ENCODE peak calls at places on chromosomes 1 and 21, in nine cellular contexts. I, W, S, F, G, O, P, L and J are unnamed samples.

GRCh38 chr1:187038789-187039188 is 210.0 kb downstream of the PLA2G4A start:
- DNase-seq in I (no peak), W (peak), G (no peak), S (peak), F (no peak), P (no peak), L (peak), O (peak), J (peak)

GRCh38 chr1:151809625-151810556 is 4.7 kb upstream of the LINGO4 start:
- DNase-seq in L (no peak), I (peak), O (peak), P (no peak), W (no peak), S (no peak), F (no peak), G (no peak), J (no peak)

GRCh38 chr1:173205146-173206051 is 1.7 kb downstream of the TNFSF4 start:
- DNase-seq in S (no peak), G (no peak), L (peak), W (peak), F (peak), I (peak), O (peak), P (no peak), J (peak)

GRCh38 chr1:111454859-111455641 is 5.8 kb downstream of the ATP5PB start:
- DNase-seq in G (no peak), P (no peak), L (no peak), W (no peak), O (no peak), I (no peak), S (no peak), F (no peak), J (no peak)

GRCh38 chr1:70188522-70188921 is 16.9 kb downstream of the LRRC40 start:
- DNase-seq in S (no peak), F (no peak), I (no peak), O (no peak), P (no peak), L (no peak), G (no peak), W (no peak), J (no peak)

GRCh38 chr1:10561497-10561896 is 86.7 kb downstream of the PEX14 start:
- DNase-seq in P (no peak), W (no peak), S (no peak), G (no peak), I (no peak), O (peak), F (no peak), L (peak), J (peak)

GRCh38 chr1:154931940-154932487 is 4.5 kb downstream of the PMVK start:
- DNase-seq in L (no peak), G (no peak), O (no peak), F (peak), I (peak), S (no peak), P (no peak), W (peak), J (no peak)

GRCh38 chr1:16367258-16367967 is 371 bp downstream of the SZRD1 start:
- DNase-seq in W (peak), S (peak), P (peak), I (peak), O (peak), L (peak), G (peak), F (peak), J (peak)

GRCh38 chr1:153375511-153375910 is at the start of gene S100A12:
- DNase-seq in G (no peak), W (peak), P (no peak), I (peak), F (no peak), S (peak), O (peak), L (peak), J (peak)

GRCh38 chr21:45555557-45556301 is 13.5 kb upstream of the SLC19A1 start:
- DNase-seq in G (peak), W (peak), I (peak), L (peak), O (peak), F (peak), P (peak), S (peak), J (no peak)

GRCh38 chr1:61253059-61253735 is 170.8 kb downstream of the NFIA start:
- DNase-seq in O (peak), I (peak), S (no peak), W (peak), P (no peak), F (peak), G (peak), L (peak), J (peak)

GRCh38 chr1:111981871-111982270 is 7.6 kb downstream of the KCND3 start:
- DNase-seq in L (no peak), I (no peak), F (no peak), P (no peak), W (no peak), G (no peak), S (no peak), O (no peak), J (no peak)

GRCh38 chr1:206477110-206477509 is 6.8 kb downstream of the IKBKE start:
- DNase-seq in F (no peak), O (no peak), S (no peak), I (no peak), L (no peak), G (no peak), W (no peak), P (no peak), J (no peak)

GRCh38 chr1:38716229-38716628 is 143.3 kb downstream of the RRAGC start:
- DNase-seq in G (no peak), L (no peak), S (no peak), I (no peak), F (no peak), P (no peak), W (no peak), O (no peak), J (no peak)

GRCh38 chr21:37196847-37197246 is 70.3 kb downstream of the VPS26C start:
- DNase-seq in F (no peak), S (no peak), P (no peak), I (no peak), L (no peak), O (no peak), G (no peak), W (no peak), J (no peak)

GRCh38 chr1:242019018-242019417 is 20.1 kb upstream of the MAP1LC3C start:
- DNase-seq in G (no peak), I (no peak), L (no peak), S (no peak), W (no peak), O (peak), F (no peak), P (no peak), J (no peak)

GRCh38 chr1:201741763-201742342 is 87.1 kb upstream of the IPO9 start:
- DNase-seq in O (no peak), F (no peak), L (no peak), G (no peak), I (no peak), S (no peak), W (no peak), P (no peak), J (no peak)

GRCh38 chr1:159879977-159880376 is 17.5 kb upstream of the VSIG8 start:
- DNase-seq in F (no peak), O (peak), S (peak), G (no peak), P (no peak), I (no peak), L (peak), W (no peak), J (peak)

GRCh38 chr1:78038491-78038939 is 7.3 kb upstream of the GIPC2 start:
- DNase-seq in O (peak), P (no peak), G (no peak), I (peak), L (peak), S (peak), W (no peak), F (no peak), J (peak)

GRCh38 chr1:37553598-37553926 is 531 bp downstream of the SNIP1 start:
- DNase-seq in I (no peak), G (no peak), L (no peak), F (no peak), S (no peak), O (no peak), W (no peak), P (no peak), J (no peak)

GRCh38 chr1:182392045-182393028 is 747 bp upstream of the GLUL start:
- DNase-seq in W (peak), O (peak), L (peak), I (peak), F (no peak), G (no peak), S (no peak), P (no peak), J (peak)

GRCh38 chr1:200139661-200140250 is 112.2 kb downstream of the NR5A2 start:
- DNase-seq in P (peak), S (peak), W (peak), F (peak), O (peak), G (peak), I (no peak), L (peak), J (peak)

GRCh38 chr1:91511386-91511785 is 10.7 kb downstream of the CDC7 start:
- DNase-seq in W (peak), O (peak), L (peak), I (no peak), F (peak), G (no peak), S (no peak), P (peak), J (peak)

GRCh38 chr21:37146320-37147225 is 73.5 kb downstream of the TTC3 start:
- DNase-seq in P (no peak), F (peak), W (no peak), L (peak), O (peak), G (peak), I (no peak), S (no peak), J (no peak)

GRCh38 chr21:36694041-36694515 is 4.8 kb upstream of the SIM2 start:
- DNase-seq in O (peak), W (no peak), G (no peak), P (no peak), S (no peak), F (no peak), I (no peak), L (no peak), J (no peak)

GRCh38 chr1:100721502-100722205 is 2.1 kb downstream of the VCAM1 start:
- DNase-seq in F (peak), O (peak), G (no peak), S (peak), W (peak), I (peak), P (no peak), L (peak), J (peak)

GRCh38 chr1:56168176-56168575 is 411.2 kb downstream of the PLPP3 start:
- DNase-seq in S (no peak), P (no peak), I (no peak), O (no peak), F (peak), G (no peak), L (no peak), W (no peak), J (no peak)

GRCh38 chr1:89310505-89310904 is 37.8 kb upstream of the GBP5 start:
- DNase-seq in G (no peak), P (no peak), F (no peak), I (no peak), S (no peak), O (no peak), W (no peak), L (peak), J (peak)

GRCh38 chr1:203911806-203912205 is 50.4 kb downstream of the SNRPE start:
- DNase-seq in L (peak), O (peak), G (no peak), F (no peak), W (no peak), I (no peak), P (no peak), S (no peak), J (peak)

GRCh38 chr1:186212574-186213224 is 162.4 kb downstream of the TPR start:
- DNase-seq in O (peak), W (peak), L (peak), F (peak), P (peak), S (peak), G (peak), I (peak), J (peak)

GRCh38 chr1:6358144-6358624 is 35.4 kb downstream of the ACOT7 start:
- DNase-seq in P (no peak), O (peak), F (no peak), I (no peak), S (no peak), L (peak), G (no peak), W (peak), J (no peak)

GRCh38 chr1:86062458-86062857 is 94.1 kb downstream of the COL24A1 start:
- DNase-seq in I (no peak), W (no peak), L (peak), P (no peak), S (no peak), G (no peak), F (no peak), O (no peak), J (peak)

GRCh38 chr1:73911849-73912248 is 286.1 kb downstream of the LRRIQ3 start:
- DNase-seq in G (no peak), I (no peak), F (no peak), S (no peak), W (no peak), L (no peak), O (no peak), P (no peak), J (no peak)

GRCh38 chr1:243799908-243800307 is 50.1 kb downstream of the AKT3 start:
- DNase-seq in W (no peak), L (peak), O (peak), F (no peak), I (no peak), G (no peak), S (no peak), P (no peak), J (no peak)

GRCh38 chr1:221429262-221429661 is 312.6 kb downstream of the DUSP10 start:
- DNase-seq in S (no peak), I (no peak), W (no peak), O (peak), L (peak), G (no peak), F (no peak), P (no peak), J (no peak)

GRCh38 chr21:34806423-34806822 is 137.6 kb downstream of the CLIC6 start:
- DNase-seq in P (no peak), F (no peak), L (no peak), I (no peak), S (no peak), O (no peak), G (no peak), W (no peak), J (no peak)

GRCh38 chr1:233261206-233261605 is 34.3 kb downstream of the PCNX2 start:
- DNase-seq in F (no peak), S (no peak), I (no peak), P (no peak), O (no peak), L (no peak), W (peak), G (no peak), J (no peak)

GRCh38 chr1:18091660-18092446 is 15.7 kb upstream of the IGSF21 start:
- DNase-seq in W (no peak), G (no peak), F (no peak), L (peak), S (no peak), O (peak), P (no peak), I (no peak), J (peak)

GRCh38 chr1:145892486-145893087 is 6.9 kb upstream of the ANKRD35 start:
- DNase-seq in S (peak), P (no peak), F (peak), O (peak), W (peak), L (peak), G (no peak), I (peak), J (peak)

GRCh38 chr1:27342391-27342777 is 562 bp downstream of the SYTL1 start:
- DNase-seq in G (no peak), F (no peak), S (no peak), P (peak), I (no peak), L (no peak), O (no peak), W (no peak), J (no peak)

GRCh38 chr1:58072450-58072849 is 474.1 kb downstream of the OMA1 start:
- DNase-seq in F (no peak), P (no peak), L (no peak), O (no peak), G (no peak), S (no peak), W (no peak), I (no peak), J (no peak)

GRCh38 chr1:58074702-58075578 is 471.6 kb downstream of the OMA1 start:
- DNase-seq in I (no peak), L (no peak), G (peak), S (no peak), W (peak), F (peak), P (no peak), O (no peak), J (no peak)

GRCh38 chr1:58076258-58076657 is 470.3 kb downstream of the OMA1 start:
- DNase-seq in G (no peak), W (no peak), S (no peak), L (no peak), O (no peak), P (no peak), F (no peak), I (no peak), J (no peak)
- H3K4me3 ChIP-seq in G (no peak), W (no peak), S (no peak), L (no peak), O (no peak), P (no peak), F (no peak), I (no peak), J (no peak)

DNA sequence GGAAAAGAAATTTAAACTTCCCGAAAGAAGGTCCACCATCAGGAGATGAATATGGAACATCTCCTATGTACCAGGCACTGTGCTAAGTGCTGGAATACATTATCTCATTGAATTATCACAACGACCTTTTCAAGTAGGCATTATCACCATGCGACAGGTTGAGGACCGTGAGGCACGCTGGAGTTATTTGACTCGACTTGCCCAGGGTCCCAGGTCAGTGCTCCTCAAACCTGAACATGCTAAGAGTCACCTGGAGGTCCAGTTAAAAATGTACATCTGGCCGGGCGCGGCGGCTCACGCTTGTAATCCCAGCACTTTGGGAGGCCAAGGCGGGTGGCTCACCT is 15.9 kb upstream of the AGTRAP start:
- DNase-seq in L (no peak), I (no peak), P (no peak), G (no peak), W (no peak), S (no peak), F (no peak), O (no peak), J (no peak)
- TF ChIP-seq CTCF in L (no peak), I (no peak), P (no peak), G (no peak), W (no peak), S (no peak), F (no peak), O (no peak), J (no peak)

GRCh38 chr1:208239518-208240381 is 4.4 kb downstream of the PLXNA2 start:
- DNase-seq in G (no peak), S (no peak), W (peak), P (no peak), I (peak), O (no peak), F (no peak), L (no peak), J (no peak)
- H3K4me3 ChIP-seq in G (peak), S (no peak), W (no peak), P (no peak), I (no peak), O (no peak), F (no peak), L (peak), J (no peak)

DNA sequence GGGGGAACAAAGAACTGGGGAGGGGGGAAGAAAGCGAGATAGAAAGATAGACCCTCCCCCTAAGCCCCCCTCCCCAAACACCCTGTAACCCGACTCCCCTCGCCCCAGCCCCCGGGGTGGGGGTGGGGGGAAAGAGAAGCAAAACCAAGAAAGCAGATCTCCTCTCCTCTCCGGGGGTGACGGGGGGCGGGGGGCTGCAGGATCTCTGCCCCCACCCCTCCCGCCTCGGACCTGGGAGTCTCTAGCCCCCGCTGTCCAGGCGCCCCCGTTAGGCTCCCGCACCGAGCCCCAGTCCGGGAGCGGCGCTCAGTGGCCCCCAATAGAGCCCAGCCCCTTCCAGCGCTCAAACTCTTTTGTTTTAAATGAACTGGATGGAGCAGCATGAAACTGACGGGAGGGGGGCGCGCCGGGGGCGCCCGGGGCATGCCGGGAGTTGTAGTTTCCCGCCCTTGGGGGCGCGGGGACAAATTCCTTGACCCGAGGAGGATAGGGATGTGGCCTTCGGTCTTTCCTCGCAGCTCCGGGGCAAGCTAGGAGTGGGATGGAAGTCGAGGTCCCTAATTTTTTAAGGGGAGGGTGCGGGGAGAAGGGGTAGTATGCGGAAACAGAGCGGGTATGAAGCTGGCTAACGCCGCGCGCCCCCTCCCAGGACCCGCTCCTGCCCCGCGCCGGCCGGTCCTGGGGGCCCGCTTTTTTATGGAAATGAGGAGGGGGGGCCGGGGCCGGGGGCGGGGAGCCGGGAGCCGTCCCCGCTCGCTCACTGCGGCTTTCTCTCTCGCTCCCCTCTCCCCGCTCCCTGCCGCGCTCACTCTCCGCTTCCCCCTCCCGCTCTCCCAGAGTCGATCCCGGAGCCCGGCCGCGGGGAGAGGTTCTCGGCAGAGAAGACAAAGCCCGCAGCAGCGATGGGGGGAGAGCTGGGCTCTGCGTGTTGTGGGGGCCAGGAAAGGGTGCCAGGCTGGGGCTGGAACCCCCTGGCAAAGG is at the start of gene MEX3A:
- DNase-seq in I (peak), O (peak), L (peak), W (peak), G (peak), P (peak), S (no peak), F (peak), J (peak)
- TF ChIP-seq CTCF in I (no peak), O (no peak), L (no peak), W (no peak), G (no peak), P (no peak), S (no peak), F (no peak), J (no peak)

GRCh38 chr1:106651028-106651752 is 405.3 kb upstream of the PRMT6 start:
- DNase-seq in W (peak), I (no peak), L (no peak), P (no peak), O (no peak), F (no peak), S (no peak), G (no peak), J (no peak)
- H3K4me3 ChIP-seq in W (no peak), I (no peak), L (no peak), P (no peak), O (no peak), F (no peak), S (no peak), G (no peak), J (no peak)

DNA sequence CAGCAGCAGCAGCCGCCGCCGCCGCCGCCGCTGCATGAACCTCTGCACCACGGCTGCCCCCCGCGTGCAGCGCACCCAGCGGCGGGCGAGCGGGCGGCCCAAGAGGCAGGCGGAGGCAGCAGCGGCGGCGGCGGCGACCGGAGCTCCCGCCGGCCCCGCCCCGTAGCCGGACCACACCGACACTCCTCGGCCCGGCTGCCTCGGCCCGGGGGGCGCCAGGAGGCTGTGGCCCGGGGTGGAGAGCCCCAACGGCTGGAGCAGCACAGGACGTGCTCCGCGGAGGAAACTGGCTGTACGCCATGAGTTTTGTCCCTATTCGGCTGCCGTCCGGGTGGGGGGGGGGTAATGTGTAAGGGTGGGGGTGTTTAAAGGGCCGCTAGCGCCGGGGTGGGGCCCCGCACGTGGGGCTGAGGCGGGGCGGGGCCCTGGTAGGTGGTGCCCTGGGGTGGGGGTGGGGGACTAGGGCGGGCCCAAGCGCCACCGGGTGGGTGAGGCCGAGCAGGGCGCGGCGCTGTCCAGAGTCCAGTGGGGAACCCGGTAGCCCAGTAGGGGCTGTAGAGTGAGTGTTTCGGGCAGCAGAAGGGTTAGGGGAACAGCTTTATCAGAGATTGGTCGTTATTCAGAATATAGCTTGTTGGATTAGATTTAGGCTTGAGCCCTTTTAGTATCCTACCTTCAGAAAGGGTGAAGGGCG is at the start of gene FAM78B:
- DNase-seq in O (peak), L (peak), W (peak), G (peak), F (peak), I (peak), P (peak), S (no peak), J (peak)
- TF ChIP-seq CTCF in O (peak), L (peak), W (no peak), G (peak), F (no peak), I (peak), P (no peak), S (no peak), J (no peak)